ENCODE peak calls at places on chromosomes 11 and 22, in nine cellular contexts. R, U, B, I, C, Y, K, J and E are unnamed samples.

GRCh38 chr22:28075260-28075981 is 156.4 kb upstream of the PITPNB start:
- DNase-seq in R (no peak), U (no peak), B (peak), I (no peak), C (no peak), Y (no peak), K (no peak), J (no peak), E (peak)

GRCh38 chr11:123145220-123145619 is 49.8 kb downstream of the CLMP start:
- DNase-seq in R (no peak), U (no peak), B (peak), I (no peak), C (no peak), Y (no peak), K (no peak), J (no peak), E (peak)

GRCh38 chr11:88535916-88536547 is 198.5 kb upstream of the CTSC start:
- DNase-seq in R (no peak), U (no peak), B (peak), I (no peak), C (no peak), Y (no peak), K (no peak), J (no peak), E (peak)

GRCh38 chr22:42792453-42792908 is 64.6 kb downstream of the ARFGAP3 start:
- DNase-seq in R (no peak), U (no peak), B (no peak), I (no peak), C (no peak), Y (no peak), K (no peak), J (no peak), E (no peak)

GRCh38 chr22:16965560-16965959 is 42.5 kb downstream of the GAB4 start:
- DNase-seq in R (no peak), U (no peak), B (no peak), I (no peak), C (no peak), Y (no peak), K (no peak), J (no peak), E (no peak)

GRCh38 chr11:957201-957920 is 31.7 kb downstream of the AP2A2 start:
- DNase-seq in R (no peak), U (no peak), B (no peak), I (no peak), C (no peak), Y (no peak), K (no peak), J (no peak), E (no peak)

GRCh38 chr11:87236368-87236767 is 198.6 kb downstream of the TMEM135 start:
- DNase-seq in R (no peak), U (no peak), B (no peak), I (no peak), C (no peak), Y (no peak), K (no peak), J (no peak), E (no peak)

GRCh38 chr11:106786251-106786650 is 232.0 kb downstream of the GUCY1A2 start:
- DNase-seq in R (no peak), U (no peak), B (peak), I (no peak), C (no peak), Y (no peak), K (no peak), J (no peak), E (no peak)

GRCh38 chr11:22711880-22712279 is 45.5 kb downstream of the GAS2 start:
- DNase-seq in R (no peak), U (peak), B (no peak), I (no peak), C (no peak), Y (no peak), K (no peak), J (no peak), E (no peak)